ENCODE peak calls at places on chromosomes 2 and 18, in four cellular contexts. J, W, G and Y are unnamed samples.
A peak's percentile ranks its signal among the peaks of the same experiment; 100 is the strongest.

GRCh38 chr2:19617251-19617650 is 258.8 kb upstream of the OSR1 start:
- DNase-seq in J (no peak), W (no peak), G (no peak), Y (no peak)

GRCh38 chr18:68779169-68779568 is 18.7 kb upstream of the CCDC102B start:
- DNase-seq in J (no peak), W (no peak), G (peak; percentile 89), Y (no peak)

GRCh38 chr2:236875906-236876505 is 209.7 kb upstream of the COPS8 start:
- DNase-seq in J (no peak), W (no peak), G (no peak), Y (no peak)

GRCh38 chr2:18118703-18119102 is 240.2 kb downstream of the KCNS3 start:
- DNase-seq in J (no peak), W (no peak), G (no peak), Y (no peak)

GRCh38 chr18:13577091-13577697 is 149.2 kb downstream of the FAM210A start:
- DNase-seq in J (peak; percentile 90), W (no peak), G (peak; percentile 40), Y (peak; percentile 43)

GRCh38 chr2:9753665-9754531 is 89.4 kb upstream of the TAF1B start:
- DNase-seq in J (no peak), W (no peak), G (no peak), Y (no peak)

GRCh38 chr18:23740105-23740830 is 51.0 kb downstream of the LAMA3 start:
- DNase-seq in J (no peak), W (no peak), G (peak; percentile 51), Y (no peak)

GRCh38 chr18:79599503-79599931 is 80.1 kb upstream of the CTDP1 start:
- DNase-seq in J (no peak), W (no peak), G (no peak), Y (no peak)

GRCh38 chr2:99084256-99084655 is 57.3 kb upstream of the C2orf15 start:
- DNase-seq in J (no peak), W (no peak), G (no peak), Y (no peak)

GRCh38 chr2:171889333-171889732 is 4.7 kb downstream of the SLC25A12 start:
- DNase-seq in J (no peak), W (no peak), G (no peak), Y (no peak)

GRCh38 chr2:24359701-24360049 is 661 bp downstream of the ITSN2 start:
- DNase-seq in J (no peak), W (no peak), G (no peak), Y (no peak)

GRCh38 chr18:25298853-25299274 is 53.1 kb downstream of the ZNF521 start:
- DNase-seq in J (no peak), W (peak; percentile 19), G (no peak), Y (no peak)

GRCh38 chr2:59680863-59681262 is 872.6 kb downstream of the BCL11A start:
- DNase-seq in J (no peak), W (no peak), G (no peak), Y (no peak)

GRCh38 chr18:70363861-70364260 is 75.0 kb downstream of the SOCS6 start:
- DNase-seq in J (no peak), W (no peak), G (no peak), Y (no peak)

GRCh38 chr2:106789185-106789584 is 96.8 kb downstream of the ST6GAL2 start:
- DNase-seq in J (no peak), W (peak; percentile 32), G (peak; percentile 17), Y (no peak)
- TF ChIP-seq SPI1 in J (no peak), W (no peak), G (no peak), Y (no peak)

DNA sequence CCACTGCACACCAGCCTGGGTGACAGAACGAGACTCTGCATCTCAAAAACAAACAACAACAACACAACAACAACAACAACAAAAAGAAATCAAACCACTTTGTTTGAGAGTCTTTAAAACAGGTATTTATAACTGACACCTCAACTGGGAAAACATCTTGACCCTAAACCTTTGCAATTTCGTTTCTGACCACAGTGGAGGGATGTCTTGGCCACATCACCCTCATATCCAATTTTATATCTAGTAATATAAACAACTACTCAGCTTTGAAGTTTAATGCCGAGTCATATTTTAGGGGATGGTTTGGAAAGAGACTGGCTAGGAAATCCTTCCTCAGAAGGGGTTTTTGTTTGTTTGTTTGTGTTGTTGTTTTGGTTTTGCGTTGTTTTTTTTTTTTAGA is 37.8 kb upstream of the RMDN2 start:
- DNase-seq in J (no peak), W (no peak), G (no peak), Y (no peak)
- TF ChIP-seq POLR2AphosphoS5 in J (no peak), W (no peak), G (no peak), Y (no peak)

GRCh38 chr2:105580870-105581567 is 163.7 kb upstream of the NCK2 start:
- DNase-seq in J (no peak), W (no peak), G (no peak), Y (no peak)
- TF ChIP-seq SPI1 in J (no peak), W (no peak), G (no peak), Y (no peak)

GRCh38 chr2:29766191-29766590 is 155.2 kb downstream of the ALK start:
- DNase-seq in J (no peak), W (no peak), G (no peak), Y (no peak)

GRCh38 chr2:29769847-29770246 is 151.5 kb downstream of the ALK start:
- DNase-seq in J (no peak), W (no peak), G (no peak), Y (no peak)

GRCh38 chr2:29765711-29766110 is 155.7 kb downstream of the ALK start:
- DNase-seq in J (no peak), W (no peak), G (no peak), Y (no peak)

GRCh38 chr2:29770846-29771245 is 150.5 kb downstream of the ALK start:
- DNase-seq in J (no peak), W (no peak), G (no peak), Y (no peak)

DNA sequence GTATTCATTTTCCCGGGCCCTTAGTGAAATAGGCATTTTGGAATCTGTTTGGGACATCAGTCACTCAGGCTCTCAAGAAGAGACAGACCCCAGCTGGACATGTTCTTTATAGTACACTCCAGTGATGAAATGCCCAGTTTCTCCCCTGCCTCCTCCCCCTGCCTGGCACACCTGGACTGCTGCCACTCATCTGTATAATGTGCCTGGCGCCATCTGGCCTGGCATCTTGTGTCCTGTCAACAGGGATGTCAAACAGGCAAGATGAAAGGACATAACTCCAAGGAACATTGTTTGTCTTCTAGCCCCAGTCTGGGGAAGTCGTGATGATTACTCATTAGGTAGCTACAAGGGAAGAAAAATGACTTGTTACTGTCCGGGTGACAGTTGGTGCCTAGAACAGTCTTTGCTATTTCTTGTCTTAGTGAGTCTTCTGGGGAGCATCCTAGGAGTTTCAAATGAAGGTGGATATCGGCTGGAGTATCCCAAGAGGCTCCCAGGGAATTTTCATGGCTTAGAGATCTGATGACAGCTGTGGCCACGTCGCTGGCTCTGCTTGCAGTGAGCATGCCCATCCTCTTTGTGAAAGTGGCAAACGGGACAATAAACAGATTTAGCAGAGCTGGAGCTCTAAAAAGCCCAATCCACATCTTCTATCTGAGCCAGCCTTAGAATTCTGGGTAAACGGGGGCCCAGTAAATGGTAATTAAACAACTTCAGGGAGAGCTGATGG is 153.6 kb downstream of the ALK start:
- DNase-seq in J (no peak), W (no peak), G (no peak), Y (no peak)
- TF ChIP-seq POLR2AphosphoS5 in J (no peak), W (no peak), G (no peak), Y (no peak)